ENCODE peak calls at places on chromosomes 11 and 22, in nine cellular contexts. T is body of pancreas, H is T-cell, S is endothelial cell, R is pulmonary artery endothelial cell, A is fibroblast of gingiva, J is lower lobe of right lung, U is trophoblast cell, Y is substantia nigra. F is an unnamed sample.

GRCh38 chr22:19802001-19802880 is 41.7 kb downstream of the TBX1 start:
- DNase-seq in H (no peak), T (no peak), R (no peak), J (peak), A (no peak), Y (no peak), U (no peak), S (no peak), F (no peak)

GRCh38 chr22:26656896-26657851 is at the start of gene MIAT:
- DNase-seq in A (no peak), H (peak), R (no peak), Y (no peak), S (peak), T (peak), U (no peak), J (peak), F (no peak)

GRCh38 chr22:31983911-31984661 is 39.8 kb downstream of the YWHAH start:
- DNase-seq in J (no peak), Y (no peak), T (no peak), A (no peak), R (no peak), H (no peak), U (no peak), S (no peak), F (no peak)

GRCh38 chr22:37048133-37048532 is 3.4 kb upstream of the KCTD17 start:
- DNase-seq in J (no peak), A (no peak), U (peak), Y (no peak), H (no peak), T (no peak), R (no peak), S (no peak), F (no peak)

GRCh38 chr11:114160884-114161283 is 101.4 kb downstream of the ZBTB16 start:
- DNase-seq in A (peak), U (no peak), R (no peak), J (no peak), H (no peak), T (no peak), Y (no peak), S (no peak), F (no peak)

GRCh38 chr11:70410276-70410675 is 11.9 kb downstream of the CTTN start:
- DNase-seq in Y (peak), T (no peak), R (no peak), A (no peak), S (no peak), U (no peak), J (no peak), H (no peak), F (no peak)

GRCh38 chr11:62671272-62671603 is 235 bp upstream of the UQCC3 start:
- DNase-seq in A (no peak), J (no peak), S (no peak), R (no peak), H (peak), Y (no peak), U (peak), T (no peak), F (no peak)

GRCh38 chr22:25141994-25142620 is 57.6 kb upstream of the CRYBB3 start:
- DNase-seq in S (no peak), T (no peak), Y (no peak), J (no peak), U (no peak), R (no peak), H (no peak), A (no peak), F (no peak)

GRCh38 chr11:108324587-108324986 is 101.7 kb downstream of the ATM start:
- DNase-seq in T (no peak), H (no peak), Y (no peak), J (no peak), A (peak), S (no peak), R (no peak), U (no peak), F (no peak)

GRCh38 chr11:94835571-94835970 is 67.4 kb downstream of the AMOTL1 start:
- DNase-seq in R (no peak), U (no peak), S (no peak), H (no peak), A (no peak), Y (no peak), T (no peak), J (no peak), F (no peak)

GRCh38 chr11:37390566-37390965 is 792.5 kb upstream of the RAG2 start:
- DNase-seq in T (no peak), H (no peak), Y (no peak), S (no peak), J (no peak), U (no peak), R (no peak), A (no peak), F (no peak)

GRCh38 chr11:68121067-68121899 is at the start of gene CHKA:
- DNase-seq in J (peak), U (peak), H (peak), T (peak), A (peak), Y (peak), R (peak), S (peak), F (peak)

GRCh38 chr11:67576742-67577475 is 6.7 kb upstream of the GSTP1 start:
- DNase-seq in U (no peak), R (no peak), A (no peak), S (no peak), H (no peak), J (no peak), T (no peak), Y (no peak), F (no peak)

GRCh38 chr11:82239498-82239897 is 494.2 kb downstream of the FAM181B start:
- DNase-seq in Y (no peak), S (no peak), T (no peak), H (no peak), J (no peak), A (no peak), U (no peak), R (no peak), F (no peak)

GRCh38 chr11:66845876-66846212 is 2.6 kb downstream of the RCE1 start:
- DNase-seq in J (no peak), Y (no peak), S (no peak), H (no peak), U (no peak), T (no peak), A (no peak), R (no peak), F (peak)

GRCh38 chr11:70783356-70783755 is 385.0 kb downstream of the CTTN start:
- DNase-seq in T (no peak), U (no peak), H (no peak), A (no peak), R (no peak), Y (no peak), S (no peak), J (no peak), F (no peak)

GRCh38 chr11:97966901-97967300 is 1053.8 kb upstream of the CNTN5 start:
- DNase-seq in U (no peak), Y (no peak), R (no peak), H (no peak), A (no peak), T (no peak), S (no peak), J (no peak), F (no peak)